ENCODE peak calls at places on chromosomes 3 and 15, in ten cellular contexts. L is IMR-90; H is body of pancreas; G is heart left ventricle; S is CD8-positive, alpha-beta memory T cell; A is colonic mucosa; D is A549; J is GM23248; U is heart right ventricle; B is GM12878. T is an unnamed sample.
A peak's percentile ranks its signal among the peaks of the same experiment; 100 is the strongest.

GRCh38 chr15:74642724-74643367 is 27.2 kb downstream of the CLK3 start:
- DNase-seq in G (no peak), S (no peak), D (no peak), B (no peak), U (no peak), J (peak; percentile 63), L (peak; percentile 43), H (no peak), A (no peak), T (no peak)

GRCh38 chr3:134378818-134379217 is 4.6 kb upstream of the AMOTL2 start:
- DNase-seq in L (peak; percentile 52), S (no peak), H (no peak), G (no peak), J (no peak), B (no peak), U (no peak), A (no peak), D (no peak), T (no peak)

GRCh38 chr3:99960941-99961340 is 143.3 kb downstream of the CMSS1 start:
- DNase-seq in D (no peak), U (no peak), J (peak; percentile 24), B (no peak), A (no peak), L (no peak), G (no peak), H (no peak), S (no peak), T (no peak)

GRCh38 chr3:58009026-58009748 is 965 bp downstream of the FLNB start:
- DNase-seq in L (no peak), A (peak; percentile 81), D (no peak), S (peak; percentile 10), B (no peak), G (peak; percentile 39), H (peak; percentile 44), J (peak; percentile 51), U (peak; percentile 27), T (peak; percentile 41)

GRCh38 chr15:55586808-55587207 is 1.3 kb downstream of the PYGO1 start:
- DNase-seq in G (no peak), S (no peak), J (peak; percentile 16), H (no peak), U (no peak), D (peak; percentile 9), B (no peak), A (no peak), L (peak; percentile 1), T (no peak)

GRCh38 chr3:87694678-87695077 is 364.1 kb downstream of the CGGBP1 start:
- DNase-seq in B (no peak), A (no peak), S (no peak), D (no peak), U (no peak), G (no peak), L (no peak), J (no peak), H (no peak), T (no peak)

GRCh38 chr3:55978953-55979352 is 489.3 kb downstream of the ERC2 start:
- DNase-seq in G (no peak), J (no peak), H (no peak), U (no peak), A (no peak), L (no peak), B (no peak), D (no peak), S (no peak), T (no peak)

GRCh38 chr3:69143055-69143454 is 20.7 kb upstream of the LMOD3 start:
- DNase-seq in A (no peak), S (no peak), U (no peak), B (no peak), L (no peak), H (no peak), J (no peak), D (no peak), G (no peak), T (no peak)

GRCh38 chr3:77320514-77320913 is 280.6 kb downstream of the ROBO2 start:
- DNase-seq in L (peak; percentile 67), G (no peak), B (no peak), A (no peak), J (peak; percentile 52), U (no peak), H (no peak), S (no peak), D (peak; percentile 52), T (peak; percentile 70)

GRCh38 chr15:38349251-38349650 is 96.6 kb downstream of the SPRED1 start:
- DNase-seq in H (no peak), J (no peak), D (no peak), B (no peak), S (no peak), A (no peak), G (no peak), L (peak; percentile 62), U (no peak), T (no peak)

GRCh38 chr3:33096103-33096868 is 660 bp downstream of the GLB1 start:
- DNase-seq in S (peak; percentile 46), A (peak; percentile 60), B (no peak), L (peak; percentile 30), H (peak; percentile 54), J (peak; percentile 74), G (peak; percentile 50), D (peak; percentile 45), U (no peak), T (peak; percentile 58)

GRCh38 chr3:197001972-197002700 is 27.5 kb downstream of the MELTF start:
- DNase-seq in B (no peak), A (no peak), D (no peak), J (peak; percentile 62), U (peak; percentile 43), G (peak; percentile 40), L (no peak), H (no peak), S (no peak), T (peak; percentile 24)

GRCh38 chr3:177772908-177773557 is 575.8 kb upstream of the TBL1XR1 start:
- DNase-seq in H (no peak), U (no peak), B (no peak), L (no peak), D (no peak), J (no peak), S (no peak), G (no peak), A (no peak), T (no peak)

GRCh38 chr3:122795674-122795969 is 753 bp downstream of the SLC49A4 start:
- DNase-seq in J (peak; percentile 40), A (no peak), U (no peak), H (no peak), B (no peak), D (no peak), S (no peak), L (peak; percentile 2), G (no peak), T (no peak)

GRCh38 chr15:81859737-81860516 is 185.9 kb downstream of the MEX3B start:
- DNase-seq in A (no peak), S (no peak), J (no peak), L (no peak), G (no peak), U (no peak), D (no peak), H (peak; percentile 17), B (no peak), T (no peak)

GRCh38 chr3:150014782-150015181 is 44.1 kb upstream of the PFN2 start:
- DNase-seq in G (no peak), H (no peak), U (no peak), B (peak; percentile 39), S (no peak), J (no peak), L (no peak), D (no peak), A (no peak), T (no peak)

GRCh38 chr3:37995652-37996641 is 5.4 kb downstream of the VILL start:
- DNase-seq in A (no peak), G (no peak), U (no peak), L (no peak), S (no peak), D (no peak), B (no peak), J (no peak), H (no peak), T (no peak)

GRCh38 chr3:157958471-157958870 is 147.7 kb downstream of the SHOX2 start:
- DNase-seq in G (no peak), S (no peak), L (no peak), J (no peak), A (no peak), H (no peak), D (no peak), B (no peak), U (no peak), T (no peak)

GRCh38 chr15:53716909-53717878 is 42.3 kb downstream of the WDR72 start:
- DNase-seq in S (no peak), A (no peak), L (no peak), G (no peak), B (no peak), H (no peak), U (no peak), D (peak; percentile 45), J (peak; percentile 7), T (peak; percentile 36)

GRCh38 chr15:89971592-89971997 is 29.5 kb upstream of the ZNF710 start:
- DNase-seq in U (peak; percentile 42), H (peak; percentile 72), L (peak; percentile 52), B (peak; percentile 11), S (peak; percentile 15), G (peak; percentile 34), J (peak; percentile 78), A (peak; percentile 78), D (peak; percentile 82), T (peak; percentile 87)

GRCh38 chr3:17850448-17850847 is 108.0 kb upstream of the TBC1D5 start:
- DNase-seq in A (no peak), S (no peak), B (no peak), U (no peak), H (no peak), L (no peak), D (no peak), G (no peak), J (peak; percentile 51), T (no peak)

GRCh38 chr15:60396100-60396499 is 1.7 kb downstream of the ANXA2 start:
- DNase-seq in D (peak; percentile 69), L (no peak), S (no peak), G (no peak), H (peak; percentile 16), B (no peak), U (no peak), A (no peak), J (peak; percentile 75), T (no peak)
- H3K4me3 ChIP-seq in D (peak overlapping the region; percentile 88), L (peak overlapping the region; percentile 70), S (no peak overlapping the region), G (peak overlapping the region; percentile 72), H (no peak overlapping the region), B (peak overlapping the region; percentile 88), U (peak overlapping the region; percentile 64), A (peak overlapping the region; percentile 74), J (peak overlapping the region; percentile 95), T (no peak overlapping the region)

GRCh38 chr3:186125118-186125517 is 16.2 kb upstream of the ETV5 start:
- DNase-seq in G (no peak), D (no peak), U (no peak), J (no peak), L (no peak), S (no peak), A (no peak), B (no peak), H (no peak), T (no peak)
- H3K4me1 ChIP-seq in G (no peaks in the 10 kb centered on the region), D (no peaks in the 10 kb centered on the region), U (no peaks in the 10 kb centered on the region), J (no peaks in the 10 kb centered on the region), L (no peaks in the 10 kb centered on the region), S (no peaks in the 10 kb centered on the region), A (no peaks in the 10 kb centered on the region), B (no peaks in the 10 kb centered on the region), H (peaks cover 46% of the 10 kb centered on the region), T (peaks cover 9% of the 10 kb centered on the region)

GRCh38 chr3:96631050-96631449 is 183.3 kb upstream of the EPHA6 start:
- DNase-seq in S (no peak), B (no peak), H (no peak), A (no peak), G (no peak), J (no peak), D (no peak), U (no peak), L (no peak), T (no peak)
- H3K4me3 ChIP-seq in S (no peak overlapping the region), B (no peak overlapping the region), H (no peak overlapping the region), A (no peak overlapping the region), G (no peak overlapping the region), J (no peak overlapping the region), D (no peak overlapping the region), U (no peak overlapping the region), L (no peak overlapping the region), T (no peak overlapping the region)

GRCh38 chr15:40046721-40047412 is 7.9 kb upstream of the SRP14 start:
- DNase-seq in H (no peak), U (no peak), G (peak; percentile 7), D (peak; percentile 35), B (no peak), A (no peak), J (peak; percentile 86), S (no peak), L (peak; percentile 84), T (no peak)
- H3K4me1 ChIP-seq in H (peaks cover 35% of the 10 kb centered on the region), U (peaks cover 3% of the 10 kb centered on the region), G (peaks cover 30% of the 10 kb centered on the region), D (peaks cover 40% of the 10 kb centered on the region), B (peaks cover 65% of the 10 kb centered on the region), A (peaks cover 34% of the 10 kb centered on the region), J (peaks cover 31% of the 10 kb centered on the region), S (peaks cover 55% of the 10 kb centered on the region), L (peaks cover 19% of the 10 kb centered on the region), T (peaks cover 10% of the 10 kb centered on the region)

T was measured in neural progenitor cell.